ENCODE peak calls at places on chromosomes 1 and 21, in nine cellular contexts. E, H, Z, I, Q, F, L, T and U are unnamed samples.
A peak's percentile ranks its signal among the peaks of the same experiment; 100 is the strongest.

GRCh38 chr1:226463925-226464598 is 56.2 kb upstream of the PARP1 start:
- DNase-seq in T (no peak), L (no peak), Z (no peak), F (no peak), Q (no peak), I (no peak), E (no peak), H (no peak), U (no peak)

GRCh38 chr1:3590951-3591865 is 20.1 kb downstream of the MEGF6 start:
- DNase-seq in T (no peak), L (no peak), Q (no peak), I (no peak), F (no peak), H (no peak), Z (no peak), E (no peak), U (no peak)

GRCh38 chr1:211653329-211653728 is 22.1 kb downstream of the NEK2 start:
- DNase-seq in L (no peak), E (no peak), T (no peak), Q (no peak), I (no peak), F (no peak), H (no peak), Z (no peak), U (no peak)

GRCh38 chr1:54697896-54698295 is 17.8 kb upstream of the TTC4 start:
- DNase-seq in T (no peak), F (no peak), Z (no peak), E (no peak), Q (no peak), I (no peak), L (no peak), H (no peak), U (no peak)

GRCh38 chr1:212377644-212378043 is 37.0 kb downstream of the PACC1 start:
- DNase-seq in I (no peak), H (no peak), Z (no peak), Q (no peak), E (no peak), F (no peak), L (no peak), T (no peak), U (no peak)

GRCh38 chr1:201214461-201214860 is 23.8 kb downstream of the IGFN1 start:
- DNase-seq in L (no peak), T (no peak), H (no peak), Q (peak; percentile 21), Z (peak; percentile 7), I (peak; percentile 56), E (no peak), F (no peak), U (no peak)

GRCh38 chr1:65149391-65149729 is 1.4 kb downstream of the AK4 start:
- DNase-seq in Q (no peak), F (no peak), E (no peak), Z (no peak), L (no peak), H (no peak), T (no peak), I (no peak), U (no peak)

GRCh38 chr21:38165466-38166213 is 91.2 kb upstream of the KCNJ15 start:
- DNase-seq in E (no peak), Q (no peak), H (no peak), Z (no peak), F (no peak), T (no peak), I (no peak), L (no peak), U (no peak)

GRCh38 chr1:183942933-183943693 is 94.4 kb downstream of the COLGALT2 start:
- DNase-seq in Q (no peak), I (peak; percentile 47), E (no peak), T (no peak), F (no peak), H (peak; percentile 74), Z (no peak), L (no peak), U (peak; percentile 54)

GRCh38 chr1:58365328-58365727 is 181.2 kb downstream of the OMA1 start:
- DNase-seq in E (no peak), F (no peak), Q (no peak), T (no peak), L (no peak), H (no peak), I (no peak), Z (no peak), U (no peak)

GRCh38 chr1:52281518-52281917 is 84.5 kb downstream of the CC2D1B start:
- DNase-seq in F (no peak), Z (no peak), H (no peak), L (peak; percentile 91), I (no peak), Q (no peak), E (no peak), T (no peak), U (no peak)

GRCh38 chr1:29243863-29244185 is 7.5 kb downstream of the PTPRU start:
- DNase-seq in L (no peak), E (no peak), I (no peak), T (no peak), F (no peak), Q (no peak), H (peak; percentile 48), Z (no peak), U (no peak)

GRCh38 chr1:235090406-235091069 is 38.1 kb downstream of the TOMM20 start:
- DNase-seq in Z (no peak), Q (no peak), I (peak; percentile 66), L (peak; percentile 82), H (peak; percentile 67), T (no peak), F (no peak), E (peak; percentile 72), U (no peak)

GRCh38 chr21:37223804-37224345 is 43.3 kb downstream of the VPS26C start:
- DNase-seq in F (no peak), T (no peak), H (no peak), L (no peak), Z (no peak), I (no peak), E (no peak), Q (no peak), U (no peak)

GRCh38 chr21:44993321-44994015 is 53.6 kb downstream of the SLX9 start:
- DNase-seq in I (no peak), F (no peak), E (no peak), L (no peak), Z (no peak), T (no peak), H (peak; percentile 67), Q (peak; percentile 67), U (no peak)
- H3K4me1 ChIP-seq in I (peaks cover 76% of the 10 kb centered on the region), F (peaks cover 8% of the 10 kb centered on the region), E (no peaks in the 10 kb centered on the region), L (peaks cover 69% of the 10 kb centered on the region), Z (no peaks in the 10 kb centered on the region), T (peaks cover 9% of the 10 kb centered on the region), H (no peaks in the 10 kb centered on the region), Q (no peaks in the 10 kb centered on the region), U (no peaks in the 10 kb centered on the region)

GRCh38 chr1:228212966-228213844 is 5.4 kb downstream of the OBSCN start:
- DNase-seq in I (peak; percentile 92), H (peak; percentile 90), Z (peak; percentile 90), T (peak; percentile 92), Q (peak; percentile 97), F (peak; percentile 91), L (peak; percentile 25), E (peak; percentile 73), U (no peak)

GRCh38 chr1:228212415-228212965 is 4.6 kb downstream of the OBSCN start:
- DNase-seq in T (no peak), F (no peak), I (no peak), E (no peak), Q (peak; percentile 81), L (no peak), H (no peak), Z (no peak), U (no peak)

GRCh38 chr1:228214921-228215662 is 7.2 kb downstream of the OBSCN start:
- DNase-seq in Q (no peak), I (no peak), Z (no peak), T (no peak), L (no peak), H (no peak), E (no peak), F (no peak), U (no peak)

GRCh38 chr1:228215663-228216116 is 7.8 kb downstream of the OBSCN start:
- DNase-seq in H (no peak), F (no peak), L (no peak), I (no peak), Q (no peak), T (no peak), E (no peak), Z (no peak), U (no peak)

DNA sequence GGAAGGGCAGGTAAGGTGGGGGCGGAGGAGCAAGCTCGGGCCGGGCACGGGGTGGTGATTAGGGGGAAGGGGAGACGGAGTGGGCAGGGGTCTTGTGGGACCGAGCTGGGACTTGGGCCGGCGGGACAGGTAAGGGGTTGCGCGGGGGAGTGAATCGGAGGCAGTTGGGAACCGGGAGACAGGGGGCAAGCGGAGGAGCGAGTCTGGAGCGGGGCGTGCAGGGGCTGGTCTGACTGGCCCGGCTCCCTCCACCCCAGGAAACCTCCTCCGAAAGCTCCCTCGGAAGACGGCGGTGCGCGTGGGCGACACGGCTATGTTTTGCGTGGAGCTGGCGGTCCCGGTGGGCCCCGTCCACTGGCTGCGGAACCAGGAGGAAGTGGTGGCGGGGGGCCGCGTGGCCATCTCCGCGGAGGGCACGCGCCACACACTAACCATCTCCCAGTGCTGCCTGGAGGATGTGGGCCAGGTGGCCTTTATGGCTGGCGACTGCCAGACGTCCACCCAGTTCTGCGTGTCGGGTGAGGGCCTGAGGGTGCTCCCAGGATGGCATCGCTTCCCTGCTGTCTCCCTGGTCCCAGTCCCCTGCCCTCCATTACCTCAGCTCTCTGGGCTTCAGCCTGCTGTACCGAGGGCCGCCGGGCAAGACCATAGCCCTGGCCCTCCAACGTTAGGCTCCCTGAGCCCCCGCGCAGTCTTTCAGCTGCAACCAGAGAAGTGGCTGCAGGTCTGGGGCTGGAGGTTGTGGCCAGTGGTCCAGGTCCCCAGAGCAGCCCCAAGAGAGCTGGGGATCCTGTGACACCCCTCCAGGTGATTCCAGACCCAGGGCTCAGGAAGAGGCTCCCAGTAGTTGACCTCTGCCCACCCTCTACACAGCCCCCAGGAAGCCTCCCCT is 6.3 kb downstream of the OBSCN start:
- DNase-seq in L (no peak), Z (no peak), Q (no peak), I (no peak), E (no peak), H (no peak), T (no peak), F (no peak), U (no peak)
- TF ChIP-seq POLR2AphosphoS5 in L (no peak), Z (no peak), Q (peak; percentile 30), I (no peak), E (no peak), H (no peak), T (no peak), F (no peak), U (no peak)

DNA sequence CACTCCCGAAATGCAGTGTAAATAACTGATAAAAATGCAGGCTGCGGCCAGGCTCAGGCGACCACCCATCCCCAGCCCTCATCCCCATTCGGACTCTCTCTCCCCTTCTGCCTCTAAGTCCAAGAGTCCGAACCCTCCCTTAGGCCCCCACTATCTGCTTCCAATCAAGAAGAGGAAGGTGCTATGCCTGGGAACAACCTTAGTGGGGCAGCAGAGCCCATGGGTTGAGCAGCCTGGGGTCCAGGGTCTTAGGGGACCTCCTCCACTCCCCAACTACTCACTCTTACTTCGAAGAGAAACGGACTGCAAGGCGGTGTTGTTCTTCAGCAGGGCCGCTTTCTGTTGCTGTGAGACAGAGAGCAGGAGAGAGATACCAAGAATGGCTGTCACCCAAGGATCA is 12.2 kb downstream of the ARHGEF2 start:
- DNase-seq in I (no peak), F (no peak), H (no peak), E (no peak), Q (no peak), T (no peak), Z (no peak), L (no peak), U (no peak)
- H3K4me1 ChIP-seq in I (peaks cover 48% of the 10 kb centered on the region), F (peaks cover 34% of the 10 kb centered on the region), H (no peaks in the 10 kb centered on the region), E (peaks cover 8% of the 10 kb centered on the region), Q (peaks cover 65% of the 10 kb centered on the region), T (peaks cover 20% of the 10 kb centered on the region), Z (peaks cover 64% of the 10 kb centered on the region), L (peaks cover 54% of the 10 kb centered on the region), U (peaks cover 54% of the 10 kb centered on the region)

GRCh38 chr1:6185635-6186382 is 5.7 kb upstream of the CHD5 start:
- DNase-seq in E (no peak), I (peak; percentile 74), T (no peak), F (no peak), H (no peak), Z (no peak), L (peak; percentile 48), Q (no peak), U (no peak)
- TF ChIP-seq POLR2AphosphoS5 in E (peak; percentile 94), I (peak; percentile 43), T (no peak), F (no peak), H (no peak), Z (no peak), L (no peak), Q (no peak), U (no peak)